ENCODE peak calls at places on chromosomes 11 and 22, in six cellular contexts. U, T, Q, F, N and O are unnamed samples.

GRCh38 chr11:110261195-110262140 is 34.9 kb downstream of the RDX start:
- DNase-seq in U (no peak), T (no peak), Q (no peak), F (no peak), N (no peak), O (no peak)

GRCh38 chr11:111548542-111548941 is 8.0 kb downstream of the LAYN start:
- DNase-seq in U (no peak), T (no peak), Q (no peak), F (no peak), N (no peak), O (no peak)

GRCh38 chr22:17727244-17727892 is 46.9 kb downstream of the BID start:
- DNase-seq in U (no peak), T (no peak), Q (no peak), F (no peak), N (no peak), O (no peak)

GRCh38 chr11:133360860-133361688 is 171.2 kb downstream of the OPCML start:
- DNase-seq in U (no peak), T (no peak), Q (no peak), F (no peak), N (no peak), O (no peak)

GRCh38 chr22:43922123-43922522 is 1.5 kb upstream of the PNPLA3 start:
- DNase-seq in U (no peak), T (no peak), Q (no peak), F (peak), N (no peak), O (peak)

GRCh38 chr11:67606477-67607295 is at the start of gene NDUFV1:
- DNase-seq in U (peak), T (peak), Q (peak), F (peak), N (peak), O (peak)

GRCh38 chr11:11691296-11692141 is 69.7 kb upstream of the GALNT18 start:
- DNase-seq in U (no peak), T (no peak), Q (no peak), F (peak), N (no peak), O (peak)

GRCh38 chr11:35009941-35010337 is 93.5 kb downstream of the PDHX start:
- DNase-seq in U (no peak), T (no peak), Q (no peak), F (no peak), N (no peak), O (no peak)

GRCh38 chr22:23153994-23154393 is 8.7 kb downstream of the RAB36 start:
- DNase-seq in U (no peak), T (no peak), Q (no peak), F (no peak), N (no peak), O (peak)

GRCh38 chr11:102534261-102534872 is 3.8 kb upstream of the MMP7 start:
- DNase-seq in U (no peak), T (no peak), Q (no peak), F (no peak), N (no peak), O (no peak)

GRCh38 chr11:102256251-102256650 is 61.0 kb upstream of the BIRC3 start:
- DNase-seq in U (no peak), T (no peak), Q (peak), F (no peak), N (peak), O (no peak)

GRCh38 chr11:29159552-29160465 is 857.0 kb downstream of the KCNA4 start:
- DNase-seq in U (no peak), T (peak), Q (peak), F (peak), N (peak), O (peak)

GRCh38 chr11:70641366-70641765 is 243.0 kb downstream of the CTTN start:
- DNase-seq in U (no peak), T (no peak), Q (no peak), F (peak), N (no peak), O (no peak)

GRCh38 chr22:50613291-50613981 is 12.8 kb downstream of the MAPK8IP2 start:
- DNase-seq in U (peak), T (no peak), Q (no peak), F (peak), N (peak), O (peak)

GRCh38 chr11:131038597-131038996 is 122.3 kb upstream of the SNX19 start:
- DNase-seq in U (no peak), T (peak), Q (peak), F (peak), N (peak), O (peak)

GRCh38 chr11:120819003-120819402 is 204.9 kb upstream of the TBCEL start:
- DNase-seq in U (no peak), T (no peak), Q (no peak), F (no peak), N (no peak), O (no peak)

GRCh38 chr11:34587282-34587677 is 33.6 kb upstream of the EHF start:
- DNase-seq in U (no peak), T (no peak), Q (no peak), F (no peak), N (no peak), O (no peak)

GRCh38 chr11:66478823-66479740 is 1.2 kb upstream of the DPP3 start:
- DNase-seq in U (peak), T (peak), Q (peak), F (peak), N (peak), O (peak)

GRCh38 chr11:35549787-35550186 is 24.4 kb upstream of the PAMR1 start:
- DNase-seq in U (no peak), T (no peak), Q (peak), F (peak), N (peak), O (peak)

GRCh38 chr11:34671946-34672345 is 51.1 kb downstream of the EHF start:
- DNase-seq in U (no peak), T (no peak), Q (no peak), F (no peak), N (no peak), O (peak)

GRCh38 chr11:125257185-125257584 is 92.6 kb downstream of the PKNOX2 start:
- DNase-seq in U (no peak), T (no peak), Q (no peak), F (peak), N (no peak), O (peak)

GRCh38 chr11:69599502-69599901 is 41.5 kb upstream of the CCND1 start:
- DNase-seq in U (no peak), T (no peak), Q (no peak), F (no peak), N (peak), O (no peak)

GRCh38 chr11:116772443-116773202 is at the start of gene BUD13:
- DNase-seq in U (peak), T (peak), Q (peak), F (peak), N (peak), O (peak)

GRCh38 chr22:33919591-33920501 is at the start of gene LARGE1:
- DNase-seq in U (peak), T (peak), Q (no peak), F (peak), N (no peak), O (peak)

GRCh38 chr11:77287136-77287535 is 14.3 kb downstream of the GDPD4 start:
- DNase-seq in U (no peak), T (no peak), Q (no peak), F (no peak), N (peak), O (no peak)

GRCh38 chr22:37175414-37176144 is 12.5 kb downstream of the C1QTNF6 start:
- DNase-seq in U (no peak), T (no peak), Q (no peak), F (peak), N (peak), O (no peak)

GRCh38 chr22:28594784-28595324 is 84.8 kb downstream of the TTC28 start:
- DNase-seq in U (no peak), T (peak), Q (peak), F (no peak), N (peak), O (peak)

GRCh38 chr11:70716986-70717775 is 318.9 kb downstream of the CTTN start:
- DNase-seq in U (no peak), T (no peak), Q (no peak), F (no peak), N (no peak), O (no peak)

GRCh38 chr11:6611092-6612007 is 666 bp downstream of the TAF10 start:
- DNase-seq in U (peak), T (no peak), Q (no peak), F (peak), N (peak), O (peak)

GRCh38 chr11:115132829-115133228 is 371.4 kb downstream of the CADM1 start:
- DNase-seq in U (no peak), T (no peak), Q (no peak), F (peak), N (no peak), O (peak)

GRCh38 chr11:66291706-66292542 is at the start of gene TMEM151A:
- DNase-seq in U (no peak), T (no peak), Q (no peak), F (peak), N (no peak), O (peak)

GRCh38 chr11:74011360-74012071 is 2.6 kb upstream of the UCP3 start:
- DNase-seq in U (no peak), T (no peak), Q (peak), F (no peak), N (peak), O (no peak)

GRCh38 chr11:58618215-58618614 is 4.2 kb upstream of the CNTF start:
- DNase-seq in U (no peak), T (no peak), Q (no peak), F (peak), N (no peak), O (peak)
- TF ChIP-seq CTCF in U (peak), T (peak), Q (peak), F (peak), N (peak), O (peak)

GRCh38 chr11:118892964-118893363 is 9.3 kb downstream of the CXCR5 start:
- DNase-seq in U (no peak), T (no peak), Q (no peak), F (no peak), N (no peak), O (no peak)
- H3K4me3 ChIP-seq in U (no peak), T (peak), Q (no peak), F (no peak), N (no peak), O (no peak)

GRCh38 chr11:62727007-62727832 is at the start of gene HNRNPUL2:
- DNase-seq in U (peak), T (peak), Q (peak), F (peak), N (peak), O (peak)

GRCh38 chr11:62737196-62737595 is 8.9 kb downstream of the TTC9C start:
- DNase-seq in U (no peak), T (no peak), Q (no peak), F (no peak), N (no peak), O (no peak)

GRCh38 chr11:62727833-62728721 is at the start of gene TTC9C:
- DNase-seq in U (peak), T (peak), Q (peak), F (peak), N (peak), O (peak)

GRCh38 chr11:62732830-62733229 is 4.5 kb downstream of the TTC9C start:
- DNase-seq in U (no peak), T (peak), Q (no peak), F (no peak), N (peak), O (peak)
- TF ChIP-seq CTCF in U (no peak), T (peak), Q (no peak), F (peak), N (peak), O (peak)

DNA sequence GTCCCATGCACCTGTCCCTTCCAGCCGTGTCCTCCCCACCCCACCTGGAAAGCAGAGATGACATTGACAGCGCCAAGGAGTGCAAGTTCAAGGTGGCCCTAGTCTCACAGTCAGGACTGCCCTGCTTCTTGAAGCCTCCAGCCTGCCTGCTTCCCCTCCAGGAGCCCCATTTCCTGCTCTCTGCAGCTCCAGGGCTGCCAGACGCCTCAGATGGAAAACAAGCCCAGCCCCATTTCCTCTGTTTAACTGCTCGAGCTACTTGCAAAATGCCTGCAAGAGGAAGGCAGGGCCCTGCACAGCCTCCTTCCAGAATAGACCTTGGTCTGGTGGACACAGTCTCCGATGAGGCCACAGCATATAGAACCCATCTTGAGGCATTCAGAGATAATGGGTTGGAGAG is 5.0 kb upstream of the DGKZ start:
- DNase-seq in U (no peak), T (no peak), Q (no peak), F (peak), N (no peak), O (peak)
- H3K4me3 ChIP-seq in U (no peak), T (no peak), Q (no peak), F (no peak), N (no peak), O (peak)

DNA sequence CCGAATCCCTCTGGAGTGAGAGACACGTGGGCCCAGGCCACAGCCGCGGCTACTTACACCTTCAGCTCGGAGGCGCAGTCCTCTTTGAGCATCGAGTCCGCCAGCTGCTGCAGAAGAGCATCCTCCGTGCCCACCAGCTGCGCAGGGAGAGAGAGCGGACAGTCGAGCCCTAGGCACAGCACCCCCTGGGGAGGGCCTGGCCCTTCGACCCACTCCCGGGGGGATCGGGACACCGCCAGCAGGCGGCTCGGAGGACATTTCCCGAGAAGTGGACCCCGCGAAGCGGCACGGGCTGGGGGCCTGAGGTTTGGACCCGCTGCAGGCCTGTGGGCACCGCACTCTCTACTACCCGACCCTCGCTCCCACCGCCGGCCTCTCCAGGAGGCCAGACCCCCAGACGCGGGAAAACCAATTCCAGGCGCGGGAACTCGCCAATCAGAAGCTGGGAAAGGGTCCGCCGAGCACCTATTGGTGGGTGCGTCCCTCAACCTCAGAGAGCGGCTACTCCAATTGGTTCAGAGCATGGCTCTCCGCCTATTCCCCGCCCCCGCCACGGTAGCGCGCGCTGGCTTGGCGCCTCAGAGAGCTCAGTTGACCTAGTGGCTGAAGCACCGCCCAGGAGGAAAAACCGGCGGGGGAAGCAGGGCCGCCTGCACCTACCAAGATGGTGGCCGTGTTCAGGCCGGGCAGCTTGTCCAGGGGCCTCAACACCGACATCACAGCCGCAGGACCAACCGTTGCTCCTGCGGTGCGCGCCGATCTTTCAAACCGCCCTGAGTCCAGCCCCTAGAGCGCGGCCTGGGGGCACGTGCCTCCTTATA is at the start of gene CENPM:
- DNase-seq in U (peak), T (peak), Q (peak), F (peak), N (peak), O (peak)
- TF ChIP-seq CTCF in U (peak), T (peak), Q (peak), F (peak), N (peak), O (no peak)

GRCh38 chr11:61077936-61078335 is 24.4 kb upstream of the CD5 start:
- DNase-seq in U (no peak), T (no peak), Q (no peak), F (no peak), N (no peak), O (no peak)

GRCh38 chr11:61080526-61080925 is 21.8 kb upstream of the CD5 start:
- DNase-seq in U (no peak), T (no peak), Q (no peak), F (no peak), N (no peak), O (no peak)

GRCh38 chr11:61079416-61080150 is 22.7 kb upstream of the CD5 start:
- DNase-seq in U (no peak), T (no peak), Q (no peak), F (no peak), N (no peak), O (no peak)

GRCh38 chr11:61075891-61076290 is 26.4 kb upstream of the CD5 start:
- DNase-seq in U (no peak), T (no peak), Q (peak), F (no peak), N (peak), O (peak)

GRCh38 chr11:61076506-61077304 is 25.6 kb upstream of the CD5 start:
- DNase-seq in U (no peak), T (no peak), Q (no peak), F (no peak), N (no peak), O (no peak)
- H3K4me3 ChIP-seq in U (no peak), T (no peak), Q (no peak), F (no peak), N (no peak), O (no peak)

DNA sequence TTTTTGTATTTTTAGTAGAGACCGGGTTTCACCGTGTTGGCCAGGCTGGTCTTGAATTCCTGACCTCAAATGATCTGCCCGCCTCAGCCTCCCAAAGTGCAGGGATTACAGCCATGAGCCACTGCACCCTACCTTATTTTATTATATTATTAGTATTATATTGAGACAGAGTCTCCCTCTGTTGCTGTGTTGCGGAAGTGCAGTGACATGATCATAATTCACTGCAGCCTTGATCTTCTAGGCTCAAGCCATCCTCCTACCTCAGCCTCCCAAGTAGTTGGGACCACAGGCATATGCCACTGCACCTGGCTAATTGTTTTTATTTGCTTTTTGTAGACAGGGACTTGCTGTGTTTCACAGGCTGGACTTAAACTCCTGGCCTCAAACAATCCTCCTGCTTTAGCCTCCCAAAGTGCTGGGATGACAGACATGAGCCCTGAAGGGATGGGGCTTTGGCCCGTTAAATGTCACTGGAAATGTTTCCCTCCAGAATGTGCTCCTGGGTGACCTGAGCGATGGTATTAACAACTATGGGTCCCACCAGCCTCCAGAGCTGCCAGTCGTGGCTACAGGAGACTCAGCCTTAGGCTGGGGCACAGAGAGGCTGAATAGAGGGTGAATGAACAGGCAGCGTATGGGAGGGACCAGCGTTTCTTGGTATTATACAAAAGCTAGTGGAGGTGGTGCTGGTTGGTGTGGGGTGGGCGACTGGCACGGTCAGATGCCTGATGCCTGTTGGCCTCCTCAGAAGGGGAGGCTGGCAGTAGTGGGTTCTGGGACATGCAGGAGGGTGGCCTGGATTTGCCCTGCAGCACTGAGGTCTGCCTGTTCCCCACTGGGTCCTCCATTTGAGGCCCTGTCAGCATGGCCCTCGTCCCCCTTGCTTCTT is 7.3 kb downstream of the TANGO2 start:
- DNase-seq in U (no peak), T (no peak), Q (peak), F (no peak), N (peak), O (no peak)
- TF ChIP-seq CTCF in U (peak), T (no peak), Q (peak), F (peak), N (peak), O (peak)